ENCODE peak calls at places on chromosomes 5 and 9, in five cellular contexts. T is activated CD4-positive, alpha-beta T cell treated with anti-CD3 and anti-CD28 coated beads, Interleukin-2, amount 10 ng/mL, durations not matched to agents 7 days and 5 days; C is HTR-8/SVneo; U is activated CD8-positive, alpha-beta T cell treated with anti-CD3 and anti-CD28 coated beads for 36 hours; V is neural crest cell. E is an unnamed sample.

GRCh38 chr9:107175039-107175438 is 108.0 kb upstream of the RAD23B start:
- DNase-seq in T (no peak), C (no peak), U (no peak), V (no peak), E (no peak)

GRCh38 chr5:179801304-179802206 is 5.1 kb downstream of the MGAT4B start:
- DNase-seq in T (peak), C (no peak), U (peak), V (peak), E (peak)

GRCh38 chr5:64939772-64940510 is 171.2 kb downstream of the CWC27 start:
- DNase-seq in T (no peak), C (no peak), U (no peak), V (peak), E (no peak)

GRCh38 chr5:123036391-123037103 is at the start of gene PPIC:
- DNase-seq in T (no peak), C (peak), U (peak), V (peak), E (peak)

GRCh38 chr5:60538955-60539866 is 160.8 kb downstream of the DEPDC1B start:
- DNase-seq in T (no peak), C (no peak), U (no peak), V (no peak), E (no peak)

GRCh38 chr5:145483211-145483610 is 351.9 kb downstream of the PRELID2 start:
- DNase-seq in T (no peak), C (peak), U (no peak), V (no peak), E (no peak)

GRCh38 chr9:76027426-76027825 is 137.0 kb downstream of the PCSK5 start:
- DNase-seq in T (peak), C (no peak), U (peak), V (no peak), E (no peak)

GRCh38 chr5:136182618-136183017 is 10.3 kb downstream of the SMIM32 start:
- DNase-seq in T (no peak), C (no peak), U (no peak), V (no peak), E (no peak)

GRCh38 chr5:142316681-142317080 is 8.1 kb downstream of the SPRY4 start:
- DNase-seq in T (no peak), C (no peak), U (no peak), V (no peak), E (no peak)

GRCh38 chr5:4191703-4192102 is 596.1 kb downstream of the IRX1 start:
- DNase-seq in T (peak), C (no peak), U (peak), V (no peak), E (peak)

GRCh38 chr9:37097294-37097693 is 23.1 kb upstream of the ZCCHC7 start:
- DNase-seq in T (no peak), C (no peak), U (no peak), V (no peak), E (no peak)

GRCh38 chr9:131590907-131591844 is 45.9 kb downstream of the PRRT1B start:
- DNase-seq in T (peak), C (peak), U (peak), V (peak), E (peak)

GRCh38 chr5:143251946-143252345 is 151.5 kb downstream of the NR3C1 start:
- DNase-seq in T (no peak), C (no peak), U (no peak), V (no peak), E (no peak)

GRCh38 chr9:87865626-87866025 is 17.1 kb upstream of the SPATA31E1 start:
- DNase-seq in T (no peak), C (no peak), U (no peak), V (no peak), E (no peak)

GRCh38 chr9:114276908-114277821 is 45.7 kb upstream of the ORM1 start:
- DNase-seq in T (no peak), C (peak), U (no peak), V (no peak), E (peak)

GRCh38 chr9:12699529-12699928 is 6.3 kb downstream of the TYRP1 start:
- DNase-seq in T (no peak), C (no peak), U (no peak), V (no peak), E (no peak)

GRCh38 chr5:2515180-2515809 is 236.2 kb downstream of the IRX2 start:
- DNase-seq in T (no peak), C (no peak), U (no peak), V (no peak), E (no peak)

GRCh38 chr5:149940941-149941644 is 3.5 kb downstream of the PDE6A start:
- DNase-seq in T (no peak), C (no peak), U (no peak), V (no peak), E (no peak)

GRCh38 chr9:135590486-135591079 is 29.0 kb downstream of the PAEP start:
- DNase-seq in T (no peak), C (no peak), U (no peak), V (no peak), E (no peak)

GRCh38 chr5:178201221-178201926 is 3.0 kb upstream of the HNRNPAB start:
- DNase-seq in T (no peak), C (no peak), U (no peak), V (no peak), E (peak)

GRCh38 chr9:135098400-135099105 is 11.1 kb downstream of the OLFM1 start:
- DNase-seq in T (peak), C (peak), U (peak), V (peak), E (peak)

GRCh38 chr5:124261133-124261532 is 485.3 kb downstream of the ZNF608 start:
- DNase-seq in T (no peak), C (no peak), U (no peak), V (no peak), E (no peak)